ENCODE peak calls at places on chromosomes 13 and 19, in eight cellular contexts. One of them, this sample, is unnamed.
A peak's percentile ranks its signal among the peaks of the same experiment; 100 is the strongest.

GRCh38 chr13:70964124-70964523 is 855.9 kb upstream of the KLHL1 start:
- DNase-seq in transverse colon: no peak
- DNase-seq in breast epithelium: no peak
- DNase-seq in suprapubic skin: no peak
- DNase-seq in sigmoid colon: no peak
- DNase-seq in H1: no peak
- DNase-seq in GM12891: no peak
- DNase-seq in GM12878: no peak
- DNase-seq in this sample: no peak

GRCh38 chr19:1957562-1958248 is 16.7 kb downstream of the CSNK1G2 start:
- DNase-seq in breast epithelium: no peak
- DNase-seq in suprapubic skin: no peak
- DNase-seq in GM12891: no peak
- DNase-seq in H1: no peak
- DNase-seq in transverse colon: no peak
- DNase-seq in GM12878: no peak
- DNase-seq in sigmoid colon: no peak
- DNase-seq in this sample: no peak

GRCh38 chr13:49374585-49375290 is 69.1 kb downstream of the CAB39L start:
- DNase-seq in suprapubic skin: no peak
- DNase-seq in sigmoid colon: no peak
- DNase-seq in GM12878: no peak
- DNase-seq in transverse colon: no peak
- DNase-seq in GM12891: no peak
- DNase-seq in H1: no peak
- DNase-seq in breast epithelium: no peak
- DNase-seq in this sample: no peak

GRCh38 chr19:45103200-45103624 is 10.2 kb downstream of the PPP1R37 start:
- DNase-seq in sigmoid colon: peak; percentile 73
- DNase-seq in transverse colon: no peak
- DNase-seq in suprapubic skin: no peak
- DNase-seq in breast epithelium: no peak
- DNase-seq in H1: no peak
- DNase-seq in GM12878: no peak
- DNase-seq in GM12891: no peak
- DNase-seq in this sample: no peak

GRCh38 chr19:45098521-45099464 is 5.8 kb downstream of the PPP1R37 start:
- DNase-seq in sigmoid colon: no peak
- DNase-seq in breast epithelium: no peak
- DNase-seq in GM12891: no peak
- DNase-seq in GM12878: no peak
- DNase-seq in transverse colon: no peak
- DNase-seq in H1: no peak
- DNase-seq in suprapubic skin: no peak
- DNase-seq in this sample: peak; percentile 24

GRCh38 chr19:43605875-43606568 is 5.9 kb upstream of the SRRM5 start:
- DNase-seq in transverse colon: no peak
- DNase-seq in GM12891: no peak
- DNase-seq in H1: no peak
- DNase-seq in GM12878: no peak
- DNase-seq in breast epithelium: no peak
- DNase-seq in suprapubic skin: no peak
- DNase-seq in sigmoid colon: no peak
- DNase-seq in this sample: no peak

GRCh38 chr19:19619121-19619848 is 798 bp upstream of the PBX4 start:
- DNase-seq in suprapubic skin: no peak
- DNase-seq in GM12891: no peak
- DNase-seq in transverse colon: no peak
- DNase-seq in H1: no peak
- DNase-seq in sigmoid colon: no peak
- DNase-seq in GM12878: no peak
- DNase-seq in breast epithelium: no peak
- DNase-seq in this sample: no peak

GRCh38 chr13:40341501-40341900 is 324.9 kb downstream of the FOXO1 start:
- DNase-seq in transverse colon: no peak
- DNase-seq in GM12878: no peak
- DNase-seq in suprapubic skin: no peak
- DNase-seq in H1: no peak
- DNase-seq in sigmoid colon: no peak
- DNase-seq in GM12891: no peak
- DNase-seq in breast epithelium: no peak
- DNase-seq in this sample: no peak

GRCh38 chr13:40101708-40102359 is 446.4 kb downstream of the COG6 start:
- DNase-seq in H1: no peak
- DNase-seq in breast epithelium: no peak
- DNase-seq in transverse colon: no peak
- DNase-seq in sigmoid colon: no peak
- DNase-seq in suprapubic skin: no peak
- DNase-seq in GM12878: peak; percentile 54
- DNase-seq in GM12891: no peak
- DNase-seq in this sample: no peak

GRCh38 chr13:104385409-104385808 is 1319.2 kb upstream of the SLC10A2 start:
- DNase-seq in suprapubic skin: no peak
- DNase-seq in transverse colon: no peak
- DNase-seq in GM12878: no peak
- DNase-seq in H1: no peak
- DNase-seq in sigmoid colon: no peak
- DNase-seq in breast epithelium: no peak
- DNase-seq in GM12891: no peak
- DNase-seq in this sample: no peak

GRCh38 chr19:23070353-23070781 is 46.5 kb upstream of the ZNF730 start:
- DNase-seq in GM12878: no peak
- DNase-seq in sigmoid colon: peak; percentile 68
- DNase-seq in GM12891: peak; percentile 43
- DNase-seq in transverse colon: peak; percentile 11
- DNase-seq in H1: peak; percentile 51
- DNase-seq in breast epithelium: no peak
- DNase-seq in suprapubic skin: peak; percentile 81
- DNase-seq in this sample: no peak

GRCh38 chr13:106507560-106508274 is 27.7 kb downstream of the EFNB2 start:
- DNase-seq in breast epithelium: no peak
- DNase-seq in GM12891: no peak
- DNase-seq in suprapubic skin: no peak
- DNase-seq in H1: no peak
- DNase-seq in GM12878: no peak
- DNase-seq in sigmoid colon: no peak
- DNase-seq in transverse colon: no peak
- DNase-seq in this sample: no peak

GRCh38 chr19:51002542-51003311 is 1.3 kb upstream of the KLK8 start:
- DNase-seq in suprapubic skin: no peak
- DNase-seq in H1: peak; percentile 79
- DNase-seq in breast epithelium: no peak
- DNase-seq in GM12891: no peak
- DNase-seq in GM12878: no peak
- DNase-seq in transverse colon: no peak
- DNase-seq in sigmoid colon: peak; percentile 57
- DNase-seq in this sample: no peak

GRCh38 chr13:34623331-34623730 is 318.7 kb upstream of the NBEA start:
- DNase-seq in GM12878: no peak
- DNase-seq in transverse colon: no peak
- DNase-seq in sigmoid colon: no peak
- DNase-seq in H1: no peak
- DNase-seq in suprapubic skin: no peak
- DNase-seq in GM12891: no peak
- DNase-seq in breast epithelium: no peak
- DNase-seq in this sample: no peak

GRCh38 chr13:62747629-62748028 is 1332.0 kb upstream of the PCDH20 start:
- DNase-seq in sigmoid colon: no peak
- DNase-seq in GM12891: no peak
- DNase-seq in H1: no peak
- DNase-seq in suprapubic skin: no peak
- DNase-seq in breast epithelium: no peak
- DNase-seq in GM12878: no peak
- DNase-seq in transverse colon: no peak
- DNase-seq in this sample: no peak

GRCh38 chr19:55166530-55167268 is at the start of gene DNAAF3:
- DNase-seq in GM12878: peak; percentile 49
- DNase-seq in suprapubic skin: peak; percentile 93
- DNase-seq in breast epithelium: peak; percentile 98
- DNase-seq in H1: no peak
- DNase-seq in transverse colon: peak; percentile 93
- DNase-seq in GM12891: peak; percentile 93
- DNase-seq in sigmoid colon: peak; percentile 94
- DNase-seq in this sample: peak; percentile 90

GRCh38 chr13:66154354-66154753 is 1075.8 kb downstream of the PCDH9 start:
- DNase-seq in breast epithelium: no peak
- DNase-seq in suprapubic skin: no peak
- DNase-seq in GM12878: no peak
- DNase-seq in GM12891: no peak
- DNase-seq in H1: no peak
- DNase-seq in sigmoid colon: no peak
- DNase-seq in transverse colon: no peak
- DNase-seq in this sample: no peak

GRCh38 chr19:28940751-28941500 is 272.0 kb downstream of the UQCRFS1 start:
- DNase-seq in H1: no peak
- DNase-seq in GM12878: no peak
- DNase-seq in suprapubic skin: no peak
- DNase-seq in sigmoid colon: no peak
- DNase-seq in GM12891: no peak
- DNase-seq in transverse colon: no peak
- DNase-seq in breast epithelium: no peak
- DNase-seq in this sample: no peak

DNA sequence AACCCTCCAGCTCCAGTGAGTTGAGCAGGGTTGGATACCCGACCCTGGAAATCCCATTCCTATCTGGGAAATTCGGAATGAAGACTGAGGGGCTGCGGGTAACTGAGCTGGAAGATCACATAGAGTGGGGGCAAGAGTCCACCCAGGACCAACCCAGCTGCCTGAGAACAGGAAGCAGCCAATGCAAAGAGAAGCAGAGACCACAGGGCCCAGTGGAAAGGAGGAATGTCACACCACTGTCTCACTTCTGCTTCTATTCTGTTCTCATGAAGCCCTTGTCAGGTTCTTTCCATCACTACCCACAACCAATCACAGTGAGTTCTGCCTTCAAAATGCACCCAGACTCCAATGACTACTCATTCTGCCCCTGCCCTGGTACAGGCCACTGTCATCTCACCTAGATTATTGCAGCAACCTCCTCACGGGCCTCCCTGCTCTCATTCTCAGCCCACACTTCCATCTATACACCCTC is 15.3 kb downstream of the DYRK1B start:
- DNase-seq in H1: no peak
- DNase-seq in GM12891: peak; percentile 46
- DNase-seq in transverse colon: no peak
- DNase-seq in breast epithelium: no peak
- DNase-seq in GM12878: peak; percentile 77
- DNase-seq in suprapubic skin: no peak
- DNase-seq in sigmoid colon: no peak
- DNase-seq in this sample: no peak
- TF ChIP-seq POLR2AphosphoS5 in H1: no peak
- TF ChIP-seq POLR2AphosphoS5 in GM12891: no peak
- TF ChIP-seq POLR2AphosphoS5 in transverse colon: no peak
- TF ChIP-seq POLR2AphosphoS5 in breast epithelium: no peak
- TF ChIP-seq POLR2AphosphoS5 in GM12878: peak; percentile 45
- TF ChIP-seq POLR2AphosphoS5 in suprapubic skin: no peak
- TF ChIP-seq POLR2AphosphoS5 in sigmoid colon: no peak
- TF ChIP-seq POLR2AphosphoS5 in this sample: no peak

DNA sequence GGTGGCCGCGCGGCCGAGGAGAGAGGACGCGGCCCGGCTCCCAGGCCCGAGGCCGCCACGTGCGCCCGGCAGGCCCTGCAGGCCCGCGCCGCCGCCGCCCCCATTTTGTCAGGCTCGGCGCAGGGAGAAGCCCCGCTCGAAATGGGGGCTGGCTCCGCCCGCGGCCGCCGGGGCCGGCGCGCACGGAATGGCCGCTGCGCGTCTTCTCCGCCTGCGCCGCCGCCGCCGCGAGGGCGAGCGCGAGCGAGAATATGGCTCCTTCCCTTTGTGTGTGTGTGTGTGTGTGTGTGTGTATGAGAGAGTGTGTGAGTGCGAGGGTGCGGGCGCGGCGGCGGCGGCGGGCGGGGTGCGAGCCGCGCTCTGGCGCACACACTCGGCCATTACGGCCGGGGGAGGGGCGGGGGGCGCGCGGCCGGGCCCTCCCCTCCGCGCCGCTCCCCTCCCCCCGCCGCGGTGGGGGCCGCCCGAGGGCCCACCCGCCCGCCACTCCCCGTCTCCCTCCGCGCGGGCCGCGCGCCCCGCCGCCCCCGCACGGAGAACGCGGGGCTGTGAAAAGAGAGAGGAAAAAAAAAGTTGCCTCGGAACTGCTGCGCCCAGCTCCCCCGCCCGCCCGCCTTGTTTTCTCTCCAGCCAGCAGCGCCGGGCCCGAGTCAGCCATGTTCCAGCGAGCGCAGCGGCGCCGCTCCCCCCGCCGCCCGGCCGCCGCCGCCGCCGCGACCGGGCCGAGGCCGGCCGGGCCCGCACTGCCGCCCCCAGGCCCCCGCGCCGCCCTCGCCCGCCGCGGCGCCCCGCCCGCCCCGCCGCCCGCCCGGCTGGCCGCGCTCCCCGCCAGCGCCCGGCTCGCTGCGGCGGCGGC is 1.0 kb downstream of the HMGB1 start:
- DNase-seq in H1: no peak
- DNase-seq in suprapubic skin: peak; percentile 89
- DNase-seq in GM12891: peak; percentile 47
- DNase-seq in GM12878: no peak
- DNase-seq in sigmoid colon: peak; percentile 86
- DNase-seq in transverse colon: peak; percentile 78
- DNase-seq in breast epithelium: peak; percentile 65
- DNase-seq in this sample: peak; percentile 77
- TF ChIP-seq POLR2A in H1: peak; percentile 41
- TF ChIP-seq POLR2A in suprapubic skin: no peak
- TF ChIP-seq POLR2A in GM12891: peak; percentile 12
- TF ChIP-seq POLR2A in GM12878: peak; percentile 79
- TF ChIP-seq POLR2A in sigmoid colon: no peak
- TF ChIP-seq POLR2A in transverse colon: no peak
- TF ChIP-seq POLR2A in breast epithelium: no peak
- TF ChIP-seq POLR2A in this sample: no peak

GRCh38 chr19:512548-513365 is 5.5 kb downstream of the TPGS1 start:
- DNase-seq in GM12891: no peak
- DNase-seq in suprapubic skin: no peak
- DNase-seq in breast epithelium: no peak
- DNase-seq in H1: no peak
- DNase-seq in transverse colon: no peak
- DNase-seq in sigmoid colon: no peak
- DNase-seq in GM12878: no peak
- DNase-seq in this sample: no peak
- TF ChIP-seq POLR2AphosphoS5 in GM12891: no peak
- TF ChIP-seq POLR2AphosphoS5 in suprapubic skin: no peak
- TF ChIP-seq POLR2AphosphoS5 in breast epithelium: no peak
- TF ChIP-seq POLR2AphosphoS5 in H1: no peak
- TF ChIP-seq POLR2AphosphoS5 in transverse colon: no peak
- TF ChIP-seq POLR2AphosphoS5 in sigmoid colon: no peak
- TF ChIP-seq POLR2AphosphoS5 in GM12878: no peak
- TF ChIP-seq POLR2AphosphoS5 in this sample: no peak

GRCh38 chr13:33318037-33318436 is 32.5 kb upstream of the STARD13 start:
- DNase-seq in GM12878: no peak
- DNase-seq in transverse colon: no peak
- DNase-seq in H1: no peak
- DNase-seq in sigmoid colon: no peak
- DNase-seq in suprapubic skin: no peak
- DNase-seq in breast epithelium: no peak
- DNase-seq in GM12891: no peak
- DNase-seq in this sample: no peak
- TF ChIP-seq POLR2A in GM12878: no peak
- TF ChIP-seq POLR2A in transverse colon: no peak
- TF ChIP-seq POLR2A in H1: no peak
- TF ChIP-seq POLR2A in sigmoid colon: no peak
- TF ChIP-seq POLR2A in suprapubic skin: no peak
- TF ChIP-seq POLR2A in breast epithelium: no peak
- TF ChIP-seq POLR2A in GM12891: no peak
- TF ChIP-seq POLR2A in this sample: no peak

This sample was measured in prostate gland.